ENCODE peak calls at places on chromosomes 11 and 22, in ten cellular contexts. R is left lobe of liver; X is fibroblast of mammary gland; U is dermis blood vessel endothelial cell; Z is IMR-90; F is HTR-8/SVneo; H is BJ; C is activated T-helper 1 cell treated with anti-CD3 and anti-CD28 coated beads, Interleukin-12 subunit alpha, Interleukin-12 subunit beta, Interleukin-2, Interleukin-4 antibody, amounts not matched to agents 30 ng/mL and 10 ng/mL and 1 ng/mL, durations not matched to agents 14 hours and 24 hours and 36 hours; E is type B pancreatic cell; K is HEK293T. B is an unnamed sample.

GRCh38 chr22:47192106-47192650 is 429.7 kb downstream of the TBC1D22A start:
- DNase-seq in R (peak; percentile 37), E (peak; percentile 65), Z (no peak), H (no peak), X (no peak), U (no peak), C (no peak), K (no peak), F (no peak), B (no peak)

GRCh38 chr22:46754110-46754799 is 8.2 kb upstream of the TBC1D22A start:
- DNase-seq in H (peak; percentile 93), E (no peak), F (peak; percentile 96), C (no peak), Z (peak; percentile 99), K (no peak), R (peak; percentile 93), U (peak; percentile 99), X (peak; percentile 98), B (peak; percentile 92)

GRCh38 chr11:128394436-128395089 is 192.8 kb downstream of the ETS1 start:
- DNase-seq in K (no peak), R (no peak), C (no peak), U (peak; percentile 69), Z (peak; percentile 38), H (no peak), X (peak; percentile 56), E (no peak), F (no peak), B (no peak)

GRCh38 chr11:36931167-36931566 is 333.1 kb upstream of the RAG2 start:
- DNase-seq in C (no peak), K (no peak), H (no peak), E (no peak), F (no peak), Z (no peak), U (no peak), X (no peak), R (no peak), B (no peak)

GRCh38 chr22:47600281-47600680 is 837.8 kb downstream of the TBC1D22A start:
- DNase-seq in K (no peak), U (no peak), C (no peak), Z (no peak), F (no peak), H (no peak), E (peak; percentile 52), X (no peak), R (no peak), B (no peak)

GRCh38 chr11:117107701-117108590 is 9.7 kb upstream of the SIK3 start:
- DNase-seq in C (no peak), Z (peak; percentile 68), X (peak; percentile 27), E (no peak), K (no peak), U (no peak), H (no peak), R (no peak), F (no peak), B (no peak)

GRCh38 chr11:115535781-115536180 is 31.6 kb upstream of the CADM1 start:
- DNase-seq in U (no peak), K (no peak), X (no peak), F (no peak), C (no peak), R (no peak), E (no peak), H (no peak), Z (no peak), B (no peak)

GRCh38 chr22:38080847-38081635 is 2.9 kb downstream of the SLC16A8 start:
- DNase-seq in H (no peak), K (no peak), F (no peak), X (peak; percentile 18), R (no peak), U (peak; percentile 55), Z (peak; percentile 14), E (peak; percentile 69), C (no peak), B (no peak)

GRCh38 chr22:44399906-44400762 is 87.4 kb upstream of the SHISAL1 start:
- DNase-seq in H (no peak), K (no peak), R (peak; percentile 26), F (no peak), Z (no peak), X (no peak), E (peak; percentile 45), U (no peak), C (no peak), B (no peak)

GRCh38 chr22:48237466-48237865 is 1475.0 kb downstream of the TBC1D22A start:
- DNase-seq in F (no peak), R (no peak), E (no peak), H (no peak), K (no peak), U (no peak), Z (no peak), C (no peak), X (no peak), B (no peak)

GRCh38 chr11:72326151-72326842 is 82.3 kb upstream of the PHOX2A start:
- DNase-seq in E (no peak), X (peak; percentile 76), K (no peak), C (no peak), U (no peak), F (no peak), H (no peak), Z (peak; percentile 73), R (no peak), B (no peak)

GRCh38 chr22:38923463-38924196 is 33.8 kb upstream of the APOBEC3A start:
- DNase-seq in X (peak; percentile 86), K (peak; percentile 94), U (peak; percentile 72), H (peak; percentile 34), F (peak; percentile 87), Z (peak; percentile 85), E (no peak), R (no peak), C (no peak), B (peak; percentile 67)

GRCh38 chr11:69431136-69431535 is 50.3 kb upstream of the LINC01488 start:
- DNase-seq in R (no peak), U (no peak), K (no peak), C (no peak), F (no peak), X (no peak), H (no peak), Z (no peak), E (no peak), B (no peak)